ENCODE peak calls at places on chromosomes 4 and X, in eight cellular contexts. One of them, this sample, is unnamed.

GRCh38 chr4:121484633-121485032 is 103.8 kb upstream of the QRFPR start:
- DNase-seq in GM12878: no peak
- DNase-seq in pons: no peak
- DNase-seq in GM04503: peak; percentile 10
- DNase-seq in stimulated activated CD4-positive, alpha-beta T cell treated with anti-CD3 and anti-CD28 coated beads, Interleukin-1b, Interleukin-23, amount 100 ng/mL, for 4 hours: no peak
- DNase-seq in occipital lobe: no peak
- DNase-seq in neural crest cell: no peak
- DNase-seq in A549: peak; percentile 3
- DNase-seq in this sample: no peak

GRCh38 chr4:5732158-5732557 is 21.2 kb downstream of the EVC start:
- DNase-seq in neural crest cell: no peak
- DNase-seq in A549: no peak
- DNase-seq in GM04503: no peak
- DNase-seq in occipital lobe: no peak
- DNase-seq in stimulated activated CD4-positive, alpha-beta T cell treated with anti-CD3 and anti-CD28 coated beads, Interleukin-1b, Interleukin-23, amount 100 ng/mL, for 4 hours: no peak
- DNase-seq in pons: no peak
- DNase-seq in GM12878: no peak
- DNase-seq in this sample: no peak

GRCh38 chrX:100407784-100408642 is 2.1 kb downstream of the PCDH19 start:
- DNase-seq in GM04503: no peak
- DNase-seq in stimulated activated CD4-positive, alpha-beta T cell treated with anti-CD3 and anti-CD28 coated beads, Interleukin-1b, Interleukin-23, amount 100 ng/mL, for 4 hours: no peak
- DNase-seq in A549: no peak
- DNase-seq in pons: no peak
- DNase-seq in neural crest cell: no peak
- DNase-seq in GM12878: no peak
- DNase-seq in occipital lobe: no peak
- DNase-seq in this sample: no peak

GRCh38 chr4:183848762-183849161 is 56.3 kb upstream of the STOX2 start:
- DNase-seq in GM12878: no peak
- DNase-seq in pons: no peak
- DNase-seq in occipital lobe: no peak
- DNase-seq in GM04503: no peak
- DNase-seq in neural crest cell: no peak
- DNase-seq in A549: no peak
- DNase-seq in stimulated activated CD4-positive, alpha-beta T cell treated with anti-CD3 and anti-CD28 coated beads, Interleukin-1b, Interleukin-23, amount 100 ng/mL, for 4 hours: no peak
- DNase-seq in this sample: no peak

GRCh38 chr4:19947349-19947748 is 304.4 kb upstream of the SLIT2 start:
- DNase-seq in pons: no peak
- DNase-seq in neural crest cell: no peak
- DNase-seq in GM04503: peak; percentile 55
- DNase-seq in GM12878: no peak
- DNase-seq in A549: no peak
- DNase-seq in stimulated activated CD4-positive, alpha-beta T cell treated with anti-CD3 and anti-CD28 coated beads, Interleukin-1b, Interleukin-23, amount 100 ng/mL, for 4 hours: no peak
- DNase-seq in occipital lobe: no peak
- DNase-seq in this sample: no peak

GRCh38 chr4:8853249-8853648 is 18.4 kb downstream of the HMX1 start:
- DNase-seq in A549: no peak
- DNase-seq in stimulated activated CD4-positive, alpha-beta T cell treated with anti-CD3 and anti-CD28 coated beads, Interleukin-1b, Interleukin-23, amount 100 ng/mL, for 4 hours: no peak
- DNase-seq in occipital lobe: no peak
- DNase-seq in neural crest cell: no peak
- DNase-seq in GM12878: no peak
- DNase-seq in GM04503: no peak
- DNase-seq in pons: no peak
- DNase-seq in this sample: no peak

GRCh38 chr4:121199742-121200561 is 35.8 kb upstream of the TNIP3 start:
- DNase-seq in occipital lobe: no peak
- DNase-seq in GM04503: no peak
- DNase-seq in A549: no peak
- DNase-seq in pons: no peak
- DNase-seq in neural crest cell: no peak
- DNase-seq in stimulated activated CD4-positive, alpha-beta T cell treated with anti-CD3 and anti-CD28 coated beads, Interleukin-1b, Interleukin-23, amount 100 ng/mL, for 4 hours: no peak
- DNase-seq in GM12878: peak; percentile 81
- DNase-seq in this sample: no peak

GRCh38 chr4:145619639-145619996 is 433 bp downstream of the MMAA start:
- DNase-seq in GM04503: no peak
- DNase-seq in stimulated activated CD4-positive, alpha-beta T cell treated with anti-CD3 and anti-CD28 coated beads, Interleukin-1b, Interleukin-23, amount 100 ng/mL, for 4 hours: peak; percentile 26
- DNase-seq in A549: peak; percentile 48
- DNase-seq in occipital lobe: no peak
- DNase-seq in GM12878: peak; percentile 45
- DNase-seq in pons: no peak
- DNase-seq in neural crest cell: no peak
- DNase-seq in this sample: no peak

GRCh38 chrX:44785652-44786051 is 58.2 kb upstream of the DUSP21 start:
- DNase-seq in stimulated activated CD4-positive, alpha-beta T cell treated with anti-CD3 and anti-CD28 coated beads, Interleukin-1b, Interleukin-23, amount 100 ng/mL, for 4 hours: no peak
- DNase-seq in neural crest cell: no peak
- DNase-seq in A549: no peak
- DNase-seq in GM12878: no peak
- DNase-seq in occipital lobe: no peak
- DNase-seq in GM04503: peak; percentile 59
- DNase-seq in pons: no peak
- DNase-seq in this sample: no peak

GRCh38 chrX:55582447-55582846 is 40.8 kb upstream of the FOXR2 start:
- DNase-seq in pons: no peak
- DNase-seq in GM12878: no peak
- DNase-seq in neural crest cell: no peak
- DNase-seq in GM04503: no peak
- DNase-seq in occipital lobe: no peak
- DNase-seq in A549: no peak
- DNase-seq in stimulated activated CD4-positive, alpha-beta T cell treated with anti-CD3 and anti-CD28 coated beads, Interleukin-1b, Interleukin-23, amount 100 ng/mL, for 4 hours: no peak
- DNase-seq in this sample: no peak

GRCh38 chr4:180106997-180107396 is 2136.2 kb upstream of the TENM3 start:
- DNase-seq in pons: no peak
- DNase-seq in GM04503: no peak
- DNase-seq in neural crest cell: no peak
- DNase-seq in A549: no peak
- DNase-seq in GM12878: no peak
- DNase-seq in stimulated activated CD4-positive, alpha-beta T cell treated with anti-CD3 and anti-CD28 coated beads, Interleukin-1b, Interleukin-23, amount 100 ng/mL, for 4 hours: no peak
- DNase-seq in occipital lobe: no peak
- DNase-seq in this sample: no peak

GRCh38 chrX:7943600-7944245 is 16.5 kb upstream of the PNPLA4 start:
- DNase-seq in neural crest cell: no peak
- DNase-seq in stimulated activated CD4-positive, alpha-beta T cell treated with anti-CD3 and anti-CD28 coated beads, Interleukin-1b, Interleukin-23, amount 100 ng/mL, for 4 hours: no peak
- DNase-seq in A549: no peak
- DNase-seq in pons: no peak
- DNase-seq in GM12878: no peak
- DNase-seq in occipital lobe: no peak
- DNase-seq in GM04503: no peak
- DNase-seq in this sample: peak; percentile 13

GRCh38 chrX:43655151-43655676 is 885 bp upstream of the MAOA start:
- DNase-seq in A549: peak; percentile 15
- DNase-seq in GM12878: no peak
- DNase-seq in stimulated activated CD4-positive, alpha-beta T cell treated with anti-CD3 and anti-CD28 coated beads, Interleukin-1b, Interleukin-23, amount 100 ng/mL, for 4 hours: peak; percentile 1
- DNase-seq in pons: no peak
- DNase-seq in occipital lobe: peak; percentile 13
- DNase-seq in neural crest cell: peak; percentile 11
- DNase-seq in GM04503: no peak
- DNase-seq in this sample: no peak

GRCh38 chr4:78749258-78749971 is 26.7 kb upstream of the BMP2K start:
- DNase-seq in stimulated activated CD4-positive, alpha-beta T cell treated with anti-CD3 and anti-CD28 coated beads, Interleukin-1b, Interleukin-23, amount 100 ng/mL, for 4 hours: no peak
- DNase-seq in GM04503: no peak
- DNase-seq in pons: no peak
- DNase-seq in neural crest cell: no peak
- DNase-seq in GM12878: peak; percentile 71
- DNase-seq in A549: no peak
- DNase-seq in occipital lobe: no peak
- DNase-seq in this sample: no peak

GRCh38 chrX:68824565-68825125 is 4.2 kb upstream of the EFNB1 start:
- DNase-seq in neural crest cell: no peak
- DNase-seq in pons: no peak
- DNase-seq in stimulated activated CD4-positive, alpha-beta T cell treated with anti-CD3 and anti-CD28 coated beads, Interleukin-1b, Interleukin-23, amount 100 ng/mL, for 4 hours: no peak
- DNase-seq in occipital lobe: no peak
- DNase-seq in A549: no peak
- DNase-seq in GM04503: no peak
- DNase-seq in GM12878: no peak
- DNase-seq in this sample: no peak

GRCh38 chr4:135371137-135371536 is 1169.5 kb upstream of the PABPC4L start:
- DNase-seq in pons: no peak
- DNase-seq in A549: no peak
- DNase-seq in GM04503: no peak
- DNase-seq in occipital lobe: no peak
- DNase-seq in GM12878: no peak
- DNase-seq in neural crest cell: peak; percentile 6
- DNase-seq in stimulated activated CD4-positive, alpha-beta T cell treated with anti-CD3 and anti-CD28 coated beads, Interleukin-1b, Interleukin-23, amount 100 ng/mL, for 4 hours: no peak
- DNase-seq in this sample: no peak

GRCh38 chr4:1628892-1629703 is 55.0 kb downstream of the FAM53A start:
- DNase-seq in A549: peak; percentile 54
- DNase-seq in GM04503: no peak
- DNase-seq in pons: no peak
- DNase-seq in stimulated activated CD4-positive, alpha-beta T cell treated with anti-CD3 and anti-CD28 coated beads, Interleukin-1b, Interleukin-23, amount 100 ng/mL, for 4 hours: peak; percentile 61
- DNase-seq in occipital lobe: peak; percentile 29
- DNase-seq in GM12878: no peak
- DNase-seq in neural crest cell: peak; percentile 96
- DNase-seq in this sample: peak; percentile 3

GRCh38 chrX:106177106-106177981 is 9.2 kb downstream of the PWWP3B start:
- DNase-seq in A549: no peak
- DNase-seq in GM04503: no peak
- DNase-seq in stimulated activated CD4-positive, alpha-beta T cell treated with anti-CD3 and anti-CD28 coated beads, Interleukin-1b, Interleukin-23, amount 100 ng/mL, for 4 hours: no peak
- DNase-seq in GM12878: no peak
- DNase-seq in neural crest cell: peak; percentile 51
- DNase-seq in occipital lobe: peak; percentile 2
- DNase-seq in pons: peak; percentile 60
- DNase-seq in this sample: peak; percentile 30

GRCh38 chr4:2924286-2924685 is 38.9 kb downstream of the NOP14 start:
- DNase-seq in GM12878: no peak
- DNase-seq in stimulated activated CD4-positive, alpha-beta T cell treated with anti-CD3 and anti-CD28 coated beads, Interleukin-1b, Interleukin-23, amount 100 ng/mL, for 4 hours: no peak
- DNase-seq in pons: no peak
- DNase-seq in neural crest cell: no peak
- DNase-seq in GM04503: no peak
- DNase-seq in A549: no peak
- DNase-seq in occipital lobe: no peak
- DNase-seq in this sample: no peak

GRCh38 chrX:53435997-53436396 is 1.8 kb upstream of the HSD17B10 start:
- DNase-seq in pons: peak; percentile 29
- DNase-seq in GM04503: no peak
- DNase-seq in A549: peak; percentile 70
- DNase-seq in stimulated activated CD4-positive, alpha-beta T cell treated with anti-CD3 and anti-CD28 coated beads, Interleukin-1b, Interleukin-23, amount 100 ng/mL, for 4 hours: peak; percentile 28
- DNase-seq in neural crest cell: peak; percentile 42
- DNase-seq in occipital lobe: peak; percentile 2
- DNase-seq in GM12878: peak; percentile 9
- DNase-seq in this sample: peak; percentile 5

GRCh38 chr4:181432347-181432746 is 810.9 kb upstream of the TENM3 start:
- DNase-seq in stimulated activated CD4-positive, alpha-beta T cell treated with anti-CD3 and anti-CD28 coated beads, Interleukin-1b, Interleukin-23, amount 100 ng/mL, for 4 hours: no peak
- DNase-seq in pons: no peak
- DNase-seq in GM12878: no peak
- DNase-seq in GM04503: no peak
- DNase-seq in A549: no peak
- DNase-seq in occipital lobe: no peak
- DNase-seq in neural crest cell: peak; percentile 3
- DNase-seq in this sample: no peak

GRCh38 chr4:162644346-162644745 is 480.5 kb upstream of the FSTL5 start:
- DNase-seq in pons: no peak
- DNase-seq in GM04503: no peak
- DNase-seq in stimulated activated CD4-positive, alpha-beta T cell treated with anti-CD3 and anti-CD28 coated beads, Interleukin-1b, Interleukin-23, amount 100 ng/mL, for 4 hours: no peak
- DNase-seq in occipital lobe: no peak
- DNase-seq in A549: no peak
- DNase-seq in GM12878: no peak
- DNase-seq in neural crest cell: no peak
- DNase-seq in this sample: no peak

GRCh38 chrX:153925739-153926593 is at the start of gene ARHGAP4:
- DNase-seq in pons: no peak
- DNase-seq in GM12878: no peak
- DNase-seq in occipital lobe: no peak
- DNase-seq in stimulated activated CD4-positive, alpha-beta T cell treated with anti-CD3 and anti-CD28 coated beads, Interleukin-1b, Interleukin-23, amount 100 ng/mL, for 4 hours: peak; percentile 41
- DNase-seq in neural crest cell: no peak
- DNase-seq in A549: no peak
- DNase-seq in GM04503: no peak
- DNase-seq in this sample: peak; percentile 14

GRCh38 chr4:5823542-5824211 is 69.2 kb downstream of the CRMP1 start:
- DNase-seq in A549: no peak
- DNase-seq in GM12878: no peak
- DNase-seq in pons: no peak
- DNase-seq in neural crest cell: no peak
- DNase-seq in occipital lobe: no peak
- DNase-seq in stimulated activated CD4-positive, alpha-beta T cell treated with anti-CD3 and anti-CD28 coated beads, Interleukin-1b, Interleukin-23, amount 100 ng/mL, for 4 hours: no peak
- DNase-seq in GM04503: no peak
- DNase-seq in this sample: no peak

GRCh38 chr4:173492315-173492714 is 37.7 kb downstream of the HAND2 start:
- DNase-seq in GM04503: no peak
- DNase-seq in A549: no peak
- DNase-seq in pons: no peak
- DNase-seq in stimulated activated CD4-positive, alpha-beta T cell treated with anti-CD3 and anti-CD28 coated beads, Interleukin-1b, Interleukin-23, amount 100 ng/mL, for 4 hours: no peak
- DNase-seq in neural crest cell: no peak
- DNase-seq in occipital lobe: no peak
- DNase-seq in GM12878: no peak
- DNase-seq in this sample: no peak